ENCODE peak calls at places on chromosomes 5 and 9, in seven cellular contexts. One of them, this sample, is unnamed.

GRCh38 chr9:69351227-69351626 is 26.2 kb downstream of the ENTREP1 start:
- DNase-seq in GM10248: no peak
- DNase-seq in BJ: no peak
- DNase-seq in progenitor cell of endocrine pancreas: no peak
- DNase-seq in psoas muscle: no peak
- DNase-seq in WTC11: no peak
- DNase-seq in choroid plexus epithelial cell: no peak
- DNase-seq in this sample: no peak

GRCh38 chr5:162209005-162209605 is 141.5 kb downstream of the GABRG2 start:
- DNase-seq in WTC11: peak
- DNase-seq in progenitor cell of endocrine pancreas: peak
- DNase-seq in BJ: no peak
- DNase-seq in GM10248: peak
- DNase-seq in choroid plexus epithelial cell: peak
- DNase-seq in psoas muscle: no peak
- DNase-seq in this sample: peak

GRCh38 chr9:93108301-93109041 is 12.5 kb downstream of the CARD19 start:
- DNase-seq in WTC11: no peak
- DNase-seq in BJ: no peak
- DNase-seq in psoas muscle: peak
- DNase-seq in progenitor cell of endocrine pancreas: no peak
- DNase-seq in GM10248: no peak
- DNase-seq in choroid plexus epithelial cell: no peak
- DNase-seq in this sample: no peak

GRCh38 chr5:32360906-32361305 is 48.2 kb upstream of the MTMR12 start:
- DNase-seq in BJ: no peak
- DNase-seq in choroid plexus epithelial cell: no peak
- DNase-seq in GM10248: no peak
- DNase-seq in progenitor cell of endocrine pancreas: no peak
- DNase-seq in psoas muscle: no peak
- DNase-seq in WTC11: no peak
- DNase-seq in this sample: no peak

GRCh38 chr5:90191352-90192045 is 218.1 kb downstream of the CETN3 start:
- DNase-seq in choroid plexus epithelial cell: no peak
- DNase-seq in WTC11: no peak
- DNase-seq in GM10248: no peak
- DNase-seq in progenitor cell of endocrine pancreas: no peak
- DNase-seq in BJ: no peak
- DNase-seq in psoas muscle: no peak
- DNase-seq in this sample: no peak

GRCh38 chr5:174900176-174900692 is 175.9 kb downstream of the MSX2 start:
- DNase-seq in progenitor cell of endocrine pancreas: no peak
- DNase-seq in psoas muscle: no peak
- DNase-seq in choroid plexus epithelial cell: no peak
- DNase-seq in WTC11: no peak
- DNase-seq in GM10248: no peak
- DNase-seq in BJ: no peak
- DNase-seq in this sample: no peak

GRCh38 chr5:68730220-68731010 is 363.4 kb upstream of the SLC30A5 start:
- DNase-seq in psoas muscle: no peak
- DNase-seq in WTC11: no peak
- DNase-seq in GM10248: no peak
- DNase-seq in choroid plexus epithelial cell: peak
- DNase-seq in BJ: peak
- DNase-seq in progenitor cell of endocrine pancreas: no peak
- DNase-seq in this sample: no peak

GRCh38 chr9:81266674-81267073 is 422.7 kb downstream of the TLE1 start:
- DNase-seq in BJ: no peak
- DNase-seq in progenitor cell of endocrine pancreas: no peak
- DNase-seq in psoas muscle: no peak
- DNase-seq in choroid plexus epithelial cell: peak
- DNase-seq in WTC11: no peak
- DNase-seq in GM10248: no peak
- DNase-seq in this sample: no peak

GRCh38 chr9:71446499-71447411 is 321.6 kb downstream of the CEMIP2 start:
- DNase-seq in GM10248: peak
- DNase-seq in psoas muscle: peak
- DNase-seq in choroid plexus epithelial cell: peak
- DNase-seq in BJ: peak
- DNase-seq in progenitor cell of endocrine pancreas: peak
- DNase-seq in WTC11: peak
- DNase-seq in this sample: peak

GRCh38 chr9:8907863-8908262 is 1108.3 kb upstream of the DMAC1 start:
- DNase-seq in WTC11: no peak
- DNase-seq in progenitor cell of endocrine pancreas: no peak
- DNase-seq in GM10248: no peak
- DNase-seq in choroid plexus epithelial cell: no peak
- DNase-seq in BJ: no peak
- DNase-seq in psoas muscle: no peak
- DNase-seq in this sample: no peak

GRCh38 chr9:129568560-129569505 is 52.1 kb downstream of the C9orf50 start:
- DNase-seq in psoas muscle: peak
- DNase-seq in WTC11: peak
- DNase-seq in BJ: no peak
- DNase-seq in GM10248: no peak
- DNase-seq in choroid plexus epithelial cell: peak
- DNase-seq in progenitor cell of endocrine pancreas: peak
- DNase-seq in this sample: peak

GRCh38 chr9:14715102-14715501 is 7.4 kb downstream of the CER1 start:
- DNase-seq in progenitor cell of endocrine pancreas: no peak
- DNase-seq in BJ: no peak
- DNase-seq in choroid plexus epithelial cell: peak
- DNase-seq in psoas muscle: no peak
- DNase-seq in GM10248: no peak
- DNase-seq in WTC11: no peak
- DNase-seq in this sample: no peak

GRCh38 chr9:130741024-130741305 is 47.4 kb downstream of the EXOSC2 start:
- DNase-seq in psoas muscle: no peak
- DNase-seq in choroid plexus epithelial cell: no peak
- DNase-seq in WTC11: no peak
- DNase-seq in BJ: no peak
- DNase-seq in progenitor cell of endocrine pancreas: no peak
- DNase-seq in GM10248: no peak
- DNase-seq in this sample: no peak
- TF ChIP-seq CTCF in psoas muscle: no peak
- TF ChIP-seq CTCF in choroid plexus epithelial cell: no peak
- TF ChIP-seq CTCF in WTC11: no peak
- TF ChIP-seq CTCF in BJ: no peak
- TF ChIP-seq CTCF in progenitor cell of endocrine pancreas: no peak
- TF ChIP-seq CTCF in GM10248: no peak
- TF ChIP-seq CTCF in this sample: no peak

GRCh38 chr5:134559672-134560071 is 34.2 kb downstream of the JADE2 start:
- DNase-seq in progenitor cell of endocrine pancreas: no peak
- DNase-seq in WTC11: no peak
- DNase-seq in psoas muscle: no peak
- DNase-seq in choroid plexus epithelial cell: no peak
- DNase-seq in BJ: no peak
- DNase-seq in GM10248: no peak
- DNase-seq in this sample: no peak

GRCh38 chr5:134564396-134564795 is 38.9 kb downstream of the JADE2 start:
- DNase-seq in progenitor cell of endocrine pancreas: no peak
- DNase-seq in psoas muscle: no peak
- DNase-seq in choroid plexus epithelial cell: no peak
- DNase-seq in WTC11: no peak
- DNase-seq in GM10248: no peak
- DNase-seq in BJ: no peak
- DNase-seq in this sample: no peak

GRCh38 chr5:134560698-134561097 is 35.2 kb downstream of the JADE2 start:
- DNase-seq in BJ: no peak
- DNase-seq in choroid plexus epithelial cell: no peak
- DNase-seq in GM10248: no peak
- DNase-seq in psoas muscle: no peak
- DNase-seq in WTC11: no peak
- DNase-seq in progenitor cell of endocrine pancreas: no peak
- DNase-seq in this sample: no peak

GRCh38 chr5:134563962-134564361 is 38.5 kb downstream of the JADE2 start:
- DNase-seq in WTC11: no peak
- DNase-seq in BJ: no peak
- DNase-seq in psoas muscle: no peak
- DNase-seq in choroid plexus epithelial cell: no peak
- DNase-seq in GM10248: no peak
- DNase-seq in progenitor cell of endocrine pancreas: no peak
- DNase-seq in this sample: no peak

DNA sequence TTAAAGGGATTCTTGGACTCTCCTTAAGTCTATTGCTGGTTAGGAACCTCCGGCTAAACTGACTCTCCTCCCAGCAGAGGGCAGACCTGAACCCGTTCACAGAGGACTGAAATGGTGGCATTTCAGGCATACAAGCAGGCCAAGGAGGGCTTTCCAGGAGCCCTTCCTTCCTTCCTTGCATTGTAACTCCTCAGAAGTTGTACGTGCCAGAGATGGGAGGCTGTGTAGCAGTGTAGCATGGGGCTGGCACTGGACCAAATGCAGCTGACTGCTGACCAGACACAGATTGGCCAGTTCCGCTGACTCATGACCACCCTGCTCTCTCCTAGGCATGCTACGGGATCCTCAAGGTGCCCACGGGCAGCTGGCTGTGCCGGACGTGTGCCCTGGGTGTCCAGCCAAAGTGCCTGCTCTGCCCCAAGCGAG is 36.4 kb downstream of the JADE2 start:
- DNase-seq in WTC11: peak
- DNase-seq in BJ: no peak
- DNase-seq in progenitor cell of endocrine pancreas: no peak
- DNase-seq in choroid plexus epithelial cell: peak
- DNase-seq in psoas muscle: no peak
- DNase-seq in GM10248: no peak
- DNase-seq in this sample: no peak
- TF ChIP-seq CTCF in WTC11: peak
- TF ChIP-seq CTCF in BJ: peak
- TF ChIP-seq CTCF in progenitor cell of endocrine pancreas: peak
- TF ChIP-seq CTCF in choroid plexus epithelial cell: peak
- TF ChIP-seq CTCF in psoas muscle: peak
- TF ChIP-seq CTCF in GM10248: peak
- TF ChIP-seq CTCF in this sample: no peak

GRCh38 chr9:85040806-85041575 is 371.5 kb downstream of the NTRK2 start:
- DNase-seq in progenitor cell of endocrine pancreas: no peak
- DNase-seq in choroid plexus epithelial cell: no peak
- DNase-seq in WTC11: no peak
- DNase-seq in BJ: no peak
- DNase-seq in GM10248: no peak
- DNase-seq in psoas muscle: no peak
- DNase-seq in this sample: no peak

GRCh38 chr9:85038061-85038460 is 368.5 kb downstream of the NTRK2 start:
- DNase-seq in WTC11: no peak
- DNase-seq in progenitor cell of endocrine pancreas: no peak
- DNase-seq in psoas muscle: no peak
- DNase-seq in BJ: no peak
- DNase-seq in choroid plexus epithelial cell: no peak
- DNase-seq in GM10248: no peak
- DNase-seq in this sample: no peak

GRCh38 chr9:85038824-85039540 is 369.5 kb downstream of the NTRK2 start:
- DNase-seq in GM10248: no peak
- DNase-seq in progenitor cell of endocrine pancreas: no peak
- DNase-seq in WTC11: no peak
- DNase-seq in choroid plexus epithelial cell: no peak
- DNase-seq in psoas muscle: no peak
- DNase-seq in BJ: no peak
- DNase-seq in this sample: no peak

GRCh38 chr9:85040141-85040540 is 370.6 kb downstream of the NTRK2 start:
- DNase-seq in psoas muscle: no peak
- DNase-seq in progenitor cell of endocrine pancreas: no peak
- DNase-seq in choroid plexus epithelial cell: no peak
- DNase-seq in BJ: no peak
- DNase-seq in GM10248: no peak
- DNase-seq in WTC11: no peak
- DNase-seq in this sample: no peak

GRCh38 chr9:85036503-85036902 is 367.0 kb downstream of the NTRK2 start:
- DNase-seq in BJ: no peak
- DNase-seq in WTC11: no peak
- DNase-seq in progenitor cell of endocrine pancreas: no peak
- DNase-seq in choroid plexus epithelial cell: no peak
- DNase-seq in GM10248: no peak
- DNase-seq in psoas muscle: no peak
- DNase-seq in this sample: no peak
- TF ChIP-seq CTCF in BJ: no peak
- TF ChIP-seq CTCF in WTC11: no peak
- TF ChIP-seq CTCF in progenitor cell of endocrine pancreas: no peak
- TF ChIP-seq CTCF in choroid plexus epithelial cell: no peak
- TF ChIP-seq CTCF in GM10248: no peak
- TF ChIP-seq CTCF in psoas muscle: no peak
- TF ChIP-seq CTCF in this sample: no peak

DNA sequence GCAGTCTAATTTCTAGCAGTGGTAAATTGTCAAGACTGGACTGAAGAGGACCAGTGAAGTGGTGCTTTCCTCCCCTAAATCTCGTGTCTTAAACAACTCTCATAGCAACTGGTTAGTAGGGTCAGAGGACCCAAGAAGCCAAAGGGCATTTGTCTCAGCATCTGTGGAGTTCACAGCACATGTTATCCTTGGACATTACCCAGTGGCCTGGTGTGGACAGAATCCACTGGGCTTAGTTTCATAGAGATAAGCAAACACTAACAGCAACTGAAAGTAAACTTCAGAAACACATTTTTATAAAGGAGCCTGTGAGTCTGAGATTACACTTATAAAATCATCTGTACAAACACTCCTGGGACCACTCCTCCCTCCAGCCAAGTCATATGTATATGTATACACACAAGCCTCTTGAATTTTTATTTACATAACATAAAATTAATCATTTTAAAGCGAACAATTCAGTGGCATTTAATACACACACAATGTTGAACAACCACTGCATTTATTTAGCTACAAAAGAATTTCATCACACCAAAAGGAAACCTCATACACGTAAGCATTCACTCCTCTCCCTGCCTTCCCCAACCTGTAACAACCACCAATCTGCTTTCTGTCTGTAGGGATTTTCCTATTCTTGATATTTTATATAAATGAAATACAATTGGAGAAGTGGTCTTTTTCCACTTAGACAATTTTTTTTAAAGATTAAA is 457.8 kb downstream of the RASEF start:
- DNase-seq in progenitor cell of endocrine pancreas: no peak
- DNase-seq in choroid plexus epithelial cell: peak
- DNase-seq in WTC11: no peak
- DNase-seq in psoas muscle: no peak
- DNase-seq in BJ: no peak
- DNase-seq in GM10248: no peak
- DNase-seq in this sample: no peak
- TF ChIP-seq CTCF in progenitor cell of endocrine pancreas: no peak
- TF ChIP-seq CTCF in choroid plexus epithelial cell: no peak
- TF ChIP-seq CTCF in WTC11: no peak
- TF ChIP-seq CTCF in psoas muscle: no peak
- TF ChIP-seq CTCF in BJ: no peak
- TF ChIP-seq CTCF in GM10248: no peak
- TF ChIP-seq CTCF in this sample: no peak

GRCh38 chr5:133236541-133236951 is 184.7 kb downstream of the HSPA4 start:
- DNase-seq in psoas muscle: no peak
- DNase-seq in BJ: no peak
- DNase-seq in progenitor cell of endocrine pancreas: no peak
- DNase-seq in choroid plexus epithelial cell: no peak
- DNase-seq in WTC11: no peak
- DNase-seq in GM10248: no peak
- DNase-seq in this sample: no peak
- TF ChIP-seq CTCF in psoas muscle: no peak
- TF ChIP-seq CTCF in BJ: no peak
- TF ChIP-seq CTCF in progenitor cell of endocrine pancreas: no peak
- TF ChIP-seq CTCF in choroid plexus epithelial cell: no peak
- TF ChIP-seq CTCF in WTC11: no peak
- TF ChIP-seq CTCF in GM10248: no peak
- TF ChIP-seq CTCF in this sample: no peak

This sample was measured in GM20000.